ENCODE peak calls at places on chromosomes 4 and X, in seven cellular contexts. H, K, U, J, C, P and B are unnamed samples.

GRCh38 chr4:143336828-143337599 is at the start of gene GAB1:
- DNase-seq in H (peak), K (peak), U (peak), J (peak), C (peak), P (peak), B (peak)

GRCh38 chrX:13742397-13743176 is 8.0 kb downstream of the OFD1 start:
- DNase-seq in H (no peak), K (peak), U (peak), J (no peak), C (peak), P (no peak), B (peak)

GRCh38 chr4:99723555-99724450 is 66.2 kb upstream of the C4orf54 start:
- DNase-seq in H (no peak), K (peak), U (peak), J (peak), C (peak), P (peak), B (peak)

GRCh38 chr4:96312049-96312685 is 472.3 kb downstream of the PDHA2 start:
- DNase-seq in H (no peak), K (no peak), U (no peak), J (no peak), C (no peak), P (no peak), B (no peak)

GRCh38 chr4:4284827-4285618 is 4.9 kb downstream of the LYAR start:
- DNase-seq in H (no peak), K (peak), U (no peak), J (no peak), C (no peak), P (no peak), B (no peak)

GRCh38 chrX:109974906-109975655 is 27.8 kb upstream of the TMEM164 start:
- DNase-seq in H (no peak), K (no peak), U (peak), J (no peak), C (peak), P (no peak), B (peak)

GRCh38 chrX:134484039-134484438 is 24.1 kb downstream of the HPRT1 start:
- DNase-seq in H (no peak), K (no peak), U (no peak), J (peak), C (peak), P (no peak), B (no peak)

GRCh38 chr4:168677063-168677462 is 180.2 kb downstream of the PALLD start:
- DNase-seq in H (no peak), K (no peak), U (no peak), J (no peak), C (no peak), P (no peak), B (no peak)

GRCh38 chr4:8775751-8776355 is 95.8 kb downstream of the HMX1 start:
- DNase-seq in H (no peak), K (no peak), U (no peak), J (no peak), C (no peak), P (peak), B (no peak)

GRCh38 chr4:27684501-27685077 is 823.9 kb downstream of the STIM2 start:
- DNase-seq in H (peak), K (peak), U (peak), J (peak), C (peak), P (peak), B (peak)

GRCh38 chr4:38131371-38132139 is 171.4 kb downstream of the PTTG2 start:
- DNase-seq in H (no peak), K (no peak), U (peak), J (no peak), C (peak), P (no peak), B (peak)

GRCh38 chrX:19513383-19513782 is 1.9 kb downstream of the MAP3K15 start:
- DNase-seq in H (no peak), K (no peak), U (no peak), J (no peak), C (no peak), P (peak), B (peak)